ENCODE peak calls at places on chromosomes 2 and 18, in four cellular contexts. C is OCI-LY7, A is nephron progenitor cell, S is fibroblast of the aortic adventitia. E is an unnamed sample.

GRCh38 chr2:133077259-133077822 is 407.3 kb upstream of the LYPD1 start:
- DNase-seq in C (no peak), A (no peak), S (peak), E (no peak)

GRCh38 chr2:9703701-9704221 is 73.0 kb upstream of the YWHAQ start:
- DNase-seq in C (no peak), A (no peak), S (peak), E (no peak)

GRCh38 chr2:26568076-26568890 is 72.9 kb downstream of the CIB4 start:
- DNase-seq in C (no peak), A (no peak), S (no peak), E (no peak)

GRCh38 chr2:170972508-170973224 is 43.6 kb downstream of the GORASP2 start:
- DNase-seq in C (no peak), A (no peak), S (peak), E (no peak)

GRCh38 chr18:65523461-65523860 is 227.4 kb upstream of the CDH7 start:
- DNase-seq in C (no peak), A (no peak), S (no peak), E (no peak)

GRCh38 chr2:40668435-40668834 is 216.5 kb upstream of the SLC8A1 start:
- DNase-seq in C (no peak), A (peak), S (peak), E (no peak)

GRCh38 chr2:150624001-150624401 is 136.5 kb upstream of the RND3 start:
- DNase-seq in C (no peak), A (no peak), S (peak), E (no peak)

GRCh38 chr2:65204461-65205230 is 23.0 kb upstream of the ACTR2 start:
- DNase-seq in C (peak), A (no peak), S (no peak), E (no peak)

GRCh38 chr2:152508446-152508845 is 173.5 kb downstream of the FMNL2 start:
- DNase-seq in C (no peak), A (no peak), S (peak), E (no peak)

GRCh38 chr2:174924061-174924693 is 81.0 kb downstream of the CHN1 start:
- DNase-seq in C (no peak), A (no peak), S (no peak), E (no peak)

GRCh38 chr2:172082944-172083718 is 2.2 kb upstream of the DLX1 start:
- DNase-seq in C (no peak), A (peak), S (peak), E (no peak)

GRCh38 chr2:227932403-227932802 is 61.0 kb downstream of the DAW1 start:
- DNase-seq in C (no peak), A (no peak), S (no peak), E (no peak)
- TF ChIP-seq CTCF in C (peak), A (no peak), S (no peak), E (peak)

GRCh38 chr2:129708221-129708967 is 271.1 kb upstream of the RAB6C start:
- DNase-seq in C (no peak), A (no peak), S (no peak), E (no peak)
- TF ChIP-seq CTCF in C (peak), A (no peak), S (no peak), E (peak)

DNA sequence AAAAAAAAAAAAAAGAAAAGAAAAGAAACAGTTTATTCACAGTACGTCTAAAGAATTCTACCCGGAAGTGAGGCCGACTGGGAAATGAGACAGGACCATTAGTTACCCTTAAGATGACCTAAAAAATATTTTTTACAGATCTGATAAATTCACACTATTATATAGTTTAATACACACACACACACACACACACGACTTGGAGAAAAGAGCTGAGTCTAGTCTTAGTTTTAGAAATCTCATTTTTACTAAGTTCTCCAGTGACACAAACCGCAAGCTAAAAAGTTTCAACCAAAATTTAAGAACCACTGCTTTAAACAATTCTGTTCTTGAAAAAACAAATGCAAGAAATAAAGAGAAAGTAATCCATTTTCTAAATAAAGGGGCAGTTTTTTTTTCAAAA is 27.1 kb downstream of the ST3GAL5 start:
- DNase-seq in C (no peak), A (no peak), S (no peak), E (no peak)
- TF ChIP-seq CTCF in C (no peak), A (no peak), S (no peak), E (no peak)

GRCh38 chr2:96549967-96550786 is 13.6 kb downstream of the ARID5A start:
- DNase-seq in C (peak), A (no peak), S (no peak), E (peak)
- TF ChIP-seq CTCF in C (peak), A (peak), S (peak), E (peak)